ENCODE peak calls at places on chromosomes 7 and 10, in four cellular contexts. One of them, this sample, is unnamed.

GRCh38 chr10:1324914-1325313 is 268.7 kb downstream of the WDR37 start:
- DNase-seq in sigmoid colon: no peak
- DNase-seq in dorsolateral prefrontal cortex: no peak
- DNase-seq in cardiac fibroblast: no peak
- DNase-seq in this sample: no peak

GRCh38 chr10:118537623-118538022 is 57.8 kb downstream of the PRLHR start:
- DNase-seq in dorsolateral prefrontal cortex: no peak
- DNase-seq in cardiac fibroblast: no peak
- DNase-seq in sigmoid colon: no peak
- DNase-seq in this sample: no peak

GRCh38 chr7:114879554-114879953 is 42.3 kb upstream of the MDFIC start:
- DNase-seq in cardiac fibroblast: peak
- DNase-seq in sigmoid colon: no peak
- DNase-seq in dorsolateral prefrontal cortex: no peak
- DNase-seq in this sample: peak

GRCh38 chr10:71801357-71801756 is 28.0 kb upstream of the VSIR start:
- DNase-seq in cardiac fibroblast: no peak
- DNase-seq in sigmoid colon: no peak
- DNase-seq in dorsolateral prefrontal cortex: no peak
- DNase-seq in this sample: no peak

GRCh38 chr10:64396105-64396504 is 874.9 kb downstream of the REEP3 start:
- DNase-seq in dorsolateral prefrontal cortex: no peak
- DNase-seq in sigmoid colon: no peak
- DNase-seq in cardiac fibroblast: peak
- DNase-seq in this sample: peak

GRCh38 chr7:120942861-120943260 is 7.7 kb upstream of the ING3 start:
- DNase-seq in cardiac fibroblast: no peak
- DNase-seq in sigmoid colon: no peak
- DNase-seq in dorsolateral prefrontal cortex: no peak
- DNase-seq in this sample: no peak

GRCh38 chr10:18583575-18584270 is 67.7 kb downstream of the NSUN6 start:
- DNase-seq in sigmoid colon: no peak
- DNase-seq in dorsolateral prefrontal cortex: no peak
- DNase-seq in cardiac fibroblast: peak
- DNase-seq in this sample: no peak

GRCh38 chr10:79405221-79405994 is 40.0 kb downstream of the ZCCHC24 start:
- DNase-seq in cardiac fibroblast: peak
- DNase-seq in dorsolateral prefrontal cortex: no peak
- DNase-seq in sigmoid colon: peak
- DNase-seq in this sample: no peak

GRCh38 chr7:41116337-41116736 is 586.6 kb downstream of the INHBA start:
- DNase-seq in dorsolateral prefrontal cortex: no peak
- DNase-seq in cardiac fibroblast: no peak
- DNase-seq in sigmoid colon: no peak
- DNase-seq in this sample: no peak

GRCh38 chr10:20596911-20597310 is 300.2 kb downstream of the NEBL start:
- DNase-seq in dorsolateral prefrontal cortex: no peak
- DNase-seq in cardiac fibroblast: peak
- DNase-seq in sigmoid colon: no peak
- DNase-seq in this sample: peak

GRCh38 chr10:131726967-131727366 is 173.8 kb upstream of the PPP2R2D start:
- DNase-seq in sigmoid colon: peak
- DNase-seq in dorsolateral prefrontal cortex: no peak
- DNase-seq in cardiac fibroblast: no peak
- DNase-seq in this sample: no peak

GRCh38 chr7:17802056-17802455 is 138.2 kb downstream of the SNX13 start:
- DNase-seq in cardiac fibroblast: no peak
- DNase-seq in sigmoid colon: no peak
- DNase-seq in dorsolateral prefrontal cortex: no peak
- DNase-seq in this sample: no peak

GRCh38 chr10:17092216-17092944 is 37.2 kb downstream of the CUBN start:
- DNase-seq in cardiac fibroblast: no peak
- DNase-seq in sigmoid colon: no peak
- DNase-seq in dorsolateral prefrontal cortex: no peak
- DNase-seq in this sample: no peak

GRCh38 chr10:3982746-3983442 is 197.9 kb upstream of the KLF6 start:
- DNase-seq in sigmoid colon: no peak
- DNase-seq in dorsolateral prefrontal cortex: no peak
- DNase-seq in cardiac fibroblast: no peak
- DNase-seq in this sample: peak

GRCh38 chr7:30925913-30926312 is 14.3 kb downstream of the AQP1 start:
- DNase-seq in cardiac fibroblast: no peak
- DNase-seq in sigmoid colon: peak
- DNase-seq in dorsolateral prefrontal cortex: peak
- DNase-seq in this sample: no peak

GRCh38 chr7:33748793-33749192 is 156.5 kb upstream of the BMPER start:
- DNase-seq in cardiac fibroblast: peak
- DNase-seq in dorsolateral prefrontal cortex: no peak
- DNase-seq in sigmoid colon: no peak
- DNase-seq in this sample: no peak

GRCh38 chr10:13706604-13707003 is 119.8 kb downstream of the PRPF18 start:
- DNase-seq in cardiac fibroblast: no peak
- DNase-seq in sigmoid colon: no peak
- DNase-seq in dorsolateral prefrontal cortex: no peak
- DNase-seq in this sample: no peak

GRCh38 chr10:119422685-119423509 is 119.6 kb downstream of the RGS10 start:
- DNase-seq in cardiac fibroblast: no peak
- DNase-seq in sigmoid colon: no peak
- DNase-seq in dorsolateral prefrontal cortex: no peak
- DNase-seq in this sample: no peak

GRCh38 chr10:101135151-101136006 is 4.3 kb downstream of the TLX1 start:
- DNase-seq in dorsolateral prefrontal cortex: no peak
- DNase-seq in cardiac fibroblast: no peak
- DNase-seq in sigmoid colon: peak
- DNase-seq in this sample: no peak

GRCh38 chr10:86650151-86650550 is 4.2 kb upstream of the OPN4 start:
- DNase-seq in cardiac fibroblast: no peak
- DNase-seq in sigmoid colon: peak
- DNase-seq in dorsolateral prefrontal cortex: no peak
- DNase-seq in this sample: no peak

GRCh38 chr7:131040467-131040932 is 287.2 kb upstream of the MKLN1 start:
- DNase-seq in sigmoid colon: no peak
- DNase-seq in cardiac fibroblast: peak
- DNase-seq in dorsolateral prefrontal cortex: peak
- DNase-seq in this sample: peak
- H3K4me3 ChIP-seq in sigmoid colon: no peak
- H3K4me3 ChIP-seq in cardiac fibroblast: no peak
- H3K4me3 ChIP-seq in dorsolateral prefrontal cortex: peak
- H3K4me3 ChIP-seq in this sample: no peak

GRCh38 chr10:30704016-30704600 is 74.6 kb upstream of the LYZL2 start:
- DNase-seq in sigmoid colon: no peak
- DNase-seq in dorsolateral prefrontal cortex: no peak
- DNase-seq in cardiac fibroblast: no peak
- DNase-seq in this sample: no peak
- H3K4me3 ChIP-seq in sigmoid colon: no peak
- H3K4me3 ChIP-seq in dorsolateral prefrontal cortex: no peak
- H3K4me3 ChIP-seq in cardiac fibroblast: no peak
- H3K4me3 ChIP-seq in this sample: no peak

DNA sequence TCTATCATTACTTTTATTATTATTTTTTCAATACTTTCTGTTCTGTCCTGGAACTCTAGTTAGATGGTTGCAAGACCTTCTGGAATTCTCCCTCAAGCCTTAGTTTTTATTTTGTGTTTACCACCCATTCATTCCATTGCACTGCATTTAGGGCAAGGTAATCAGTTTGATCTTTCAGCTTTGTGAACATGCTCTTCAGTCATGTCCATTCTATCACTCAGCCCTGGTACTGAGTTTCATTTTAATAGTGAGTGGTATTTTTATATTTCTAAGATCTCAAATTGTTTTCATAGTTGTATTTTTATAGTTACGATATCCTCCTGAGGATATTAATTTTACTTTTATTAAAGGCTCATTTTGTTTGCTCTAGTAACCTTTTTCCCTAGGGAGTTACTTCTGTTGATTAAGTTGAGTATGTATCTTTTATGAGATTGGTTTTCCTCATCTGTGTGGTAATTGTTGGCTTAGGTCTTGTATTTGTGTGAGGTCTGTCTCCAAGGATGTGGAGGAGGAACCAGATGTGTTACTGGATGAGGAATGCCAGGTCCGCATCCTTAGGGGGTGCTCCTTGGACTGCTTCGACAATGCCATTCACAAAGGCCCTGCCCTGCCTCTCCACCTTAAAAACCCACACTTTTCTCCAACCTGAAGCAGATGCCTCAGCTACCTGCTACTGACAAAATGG is 46.7 kb upstream of the RAB18 start:
- DNase-seq in cardiac fibroblast: no peak
- DNase-seq in dorsolateral prefrontal cortex: no peak
- DNase-seq in sigmoid colon: no peak
- DNase-seq in this sample: no peak
- H3K4me3 ChIP-seq in cardiac fibroblast: no peak
- H3K4me3 ChIP-seq in dorsolateral prefrontal cortex: no peak
- H3K4me3 ChIP-seq in sigmoid colon: no peak
- H3K4me3 ChIP-seq in this sample: no peak

GRCh38 chr7:27662490-27663205 is at the start of gene HIBADH:
- DNase-seq in sigmoid colon: peak
- DNase-seq in dorsolateral prefrontal cortex: peak
- DNase-seq in cardiac fibroblast: peak
- DNase-seq in this sample: peak

GRCh38 chr7:27661776-27662489 is 750 bp downstream of the HIBADH start:
- DNase-seq in dorsolateral prefrontal cortex: peak
- DNase-seq in cardiac fibroblast: peak
- DNase-seq in sigmoid colon: peak
- DNase-seq in this sample: peak

DNA sequence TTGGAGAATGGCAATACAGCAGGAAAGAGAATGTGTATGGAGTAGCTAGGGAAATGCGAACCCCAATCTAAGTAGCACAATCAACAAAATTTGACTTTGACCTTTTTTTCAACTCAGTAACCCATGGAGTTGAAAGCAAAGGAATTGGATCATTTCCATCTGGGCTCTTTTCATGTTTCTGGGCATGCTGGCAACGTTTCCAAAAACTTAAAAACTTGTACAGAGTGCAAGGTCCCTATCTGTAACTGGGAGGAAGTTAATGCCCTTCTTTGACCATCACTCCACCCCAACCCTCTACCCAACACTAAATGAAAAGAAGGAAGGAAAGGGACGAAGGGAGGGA is 1.3 kb upstream of the HIBADH start:
- DNase-seq in dorsolateral prefrontal cortex: no peak
- DNase-seq in sigmoid colon: no peak
- DNase-seq in cardiac fibroblast: no peak
- DNase-seq in this sample: no peak
- H3K4me3 ChIP-seq in dorsolateral prefrontal cortex: no peak
- H3K4me3 ChIP-seq in sigmoid colon: no peak
- H3K4me3 ChIP-seq in cardiac fibroblast: no peak
- H3K4me3 ChIP-seq in this sample: no peak

This sample was measured in astrocyte of the spinal cord.